ENCODE peak calls at places on chromosomes 5 and 9, in nine cellular contexts. H is aorta; T is activated CD4-positive, alpha-beta T cell treated with anti-CD3 and anti-CD28 coated beads, Interleukin-2, amount 50 U/mL, for 1 hour; W is fibroblast of the conjunctiva; B is NCI-H524; A is CD8-positive, alpha-beta T cell; Y is NCI-H187 treated with DMSO at 0.1 percent for 48 hours; U is adipocyte; S is stromal cell of bone marrow. D is an unnamed sample.

GRCh38 chr5:138597660-138598400 is 22.6 kb upstream of the HSPA9 start:
- DNase-seq in H (no peak), T (no peak), W (no peak), B (no peak), A (no peak), Y (no peak), U (no peak), S (peak), D (no peak)

GRCh38 chr5:102627311-102627710 is 127.8 kb upstream of the PAM start:
- DNase-seq in H (no peak), T (no peak), W (no peak), B (no peak), A (no peak), Y (no peak), U (peak), S (peak), D (no peak)

GRCh38 chr9:27432308-27432707 is 91.8 kb upstream of the IFNK start:
- DNase-seq in H (no peak), T (no peak), W (no peak), B (no peak), A (no peak), Y (no peak), U (no peak), S (no peak), D (no peak)

GRCh38 chr9:73074176-73074708 is 77.4 kb upstream of the ANXA1 start:
- DNase-seq in H (no peak), T (no peak), W (no peak), B (no peak), A (no peak), Y (no peak), U (no peak), S (no peak), D (no peak)

GRCh38 chr5:157167219-157167621 is 1.2 kb upstream of the GARIN3 start:
- DNase-seq in H (no peak), T (no peak), W (no peak), B (no peak), A (no peak), Y (no peak), U (peak), S (peak), D (no peak)

GRCh38 chr9:125433461-125434001 is 171.9 kb downstream of the GAPVD1 start:
- DNase-seq in H (peak), T (no peak), W (no peak), B (peak), A (no peak), Y (no peak), U (no peak), S (no peak), D (no peak)

GRCh38 chr9:110753734-110754231 is 85.2 kb downstream of the MUSK start:
- DNase-seq in H (no peak), T (no peak), W (no peak), B (no peak), A (no peak), Y (no peak), U (peak), S (peak), D (no peak)

GRCh38 chr9:109101810-109102209 is 17.9 kb downstream of the TMEM245 start:
- DNase-seq in H (no peak), T (no peak), W (no peak), B (no peak), A (no peak), Y (no peak), U (peak), S (no peak), D (no peak)

GRCh38 chr5:15850939-15851341 is 328.7 kb downstream of the MARCHF11 start:
- DNase-seq in H (no peak), T (no peak), W (no peak), B (no peak), A (no peak), Y (no peak), U (no peak), S (no peak), D (no peak)

GRCh38 chr9:105341784-105342183 is 97.3 kb downstream of the SLC44A1 start:
- DNase-seq in H (no peak), T (no peak), W (peak), B (no peak), A (no peak), Y (no peak), U (peak), S (no peak), D (no peak)

GRCh38 chr5:179123109-179123426 is 62.9 kb downstream of the ZNF354C start:
- DNase-seq in H (no peak), T (no peak), W (no peak), B (no peak), A (no peak), Y (no peak), U (no peak), S (no peak), D (no peak)

GRCh38 chr5:94396687-94397086 is 221.7 kb downstream of the KIAA0825 start:
- DNase-seq in H (no peak), T (no peak), W (no peak), B (no peak), A (no peak), Y (no peak), U (no peak), S (no peak), D (no peak)

GRCh38 chr5:55625913-55626312 is 86.2 kb downstream of the SLC38A9 start:
- DNase-seq in H (no peak), T (no peak), W (no peak), B (no peak), A (no peak), Y (no peak), U (no peak), S (no peak), D (no peak)

GRCh38 chr9:131873891-131874440 is 134.1 kb upstream of the RAPGEF1 start:
- DNase-seq in H (no peak), T (no peak), W (no peak), B (no peak), A (no peak), Y (no peak), U (no peak), S (no peak), D (no peak)

GRCh38 chr5:145774442-145774841 is 60.7 kb downstream of the PRELID2 start:
- DNase-seq in H (no peak), T (no peak), W (no peak), B (no peak), A (no peak), Y (no peak), U (no peak), S (no peak), D (no peak)

GRCh38 chr5:139831624-139832023 is 36.0 kb downstream of the PSD2 start:
- DNase-seq in H (no peak), T (no peak), W (no peak), B (no peak), A (no peak), Y (no peak), U (no peak), S (no peak), D (no peak)

GRCh38 chr5:175823731-175824525 is 47.5 kb upstream of the CPLX2 start:
- DNase-seq in H (no peak), T (no peak), W (no peak), B (peak), A (no peak), Y (peak), U (no peak), S (no peak), D (no peak)

GRCh38 chr5:10691826-10692785 is 68.9 kb downstream of the DAP start:
- DNase-seq in H (no peak), T (no peak), W (no peak), B (no peak), A (no peak), Y (no peak), U (peak), S (no peak), D (no peak)

GRCh38 chr5:78362220-78362619 is 1.8 kb downstream of the SCAMP1 start:
- DNase-seq in H (no peak), T (no peak), W (no peak), B (no peak), A (no peak), Y (peak), U (no peak), S (no peak), D (no peak)

GRCh38 chr9:16954032-16954431 is 83.6 kb upstream of the BNC2 start:
- DNase-seq in H (no peak), T (no peak), W (no peak), B (no peak), A (no peak), Y (no peak), U (no peak), S (no peak), D (no peak)

GRCh38 chr9:123929177-123929869 is 603 bp downstream of the DENND1A start:
- DNase-seq in H (peak), T (no peak), W (no peak), B (no peak), A (peak), Y (no peak), U (no peak), S (no peak), D (no peak)

GRCh38 chr9:125932012-125932411 is 184.8 kb downstream of the PBX3 start:
- DNase-seq in H (peak), T (no peak), W (peak), B (peak), A (no peak), Y (no peak), U (peak), S (peak), D (no peak)

GRCh38 chr9:72497476-72498065 is 23.8 kb upstream of the TMC1 start:
- DNase-seq in H (no peak), T (no peak), W (no peak), B (no peak), A (no peak), Y (no peak), U (no peak), S (no peak), D (no peak)

GRCh38 chr5:124979174-124979573 is 232.7 kb upstream of the ZNF608 start:
- DNase-seq in H (no peak), T (no peak), W (no peak), B (no peak), A (no peak), Y (no peak), U (no peak), S (no peak), D (no peak)

GRCh38 chr5:131242728-131243255 is 21.1 kb upstream of the CDC42SE2 start:
- DNase-seq in H (no peak), T (no peak), W (peak), B (no peak), A (no peak), Y (no peak), U (peak), S (peak), D (no peak)

GRCh38 chr9:18890372-18890771 is 142.6 kb downstream of the SAXO1 start:
- DNase-seq in H (no peak), T (no peak), W (peak), B (no peak), A (no peak), Y (no peak), U (peak), S (peak), D (no peak)

GRCh38 chr9:15786616-15787015 is 233.8 kb downstream of the CCDC171 start:
- DNase-seq in H (no peak), T (no peak), W (no peak), B (no peak), A (no peak), Y (no peak), U (no peak), S (no peak), D (no peak)

GRCh38 chr5:9558319-9558965 is 12.6 kb upstream of the SEMA5A start:
- DNase-seq in H (no peak), T (no peak), W (no peak), B (no peak), A (no peak), Y (no peak), U (no peak), S (no peak), D (no peak)

GRCh38 chr5:102090770-102091169 is 205.3 kb downstream of the SLCO4C1 start:
- DNase-seq in H (no peak), T (no peak), W (no peak), B (peak), A (no peak), Y (peak), U (no peak), S (no peak), D (no peak)

GRCh38 chr5:11507156-11507910 is 396.9 kb downstream of the CTNND2 start:
- DNase-seq in H (no peak), T (no peak), W (no peak), B (no peak), A (no peak), Y (no peak), U (no peak), S (no peak), D (no peak)